ENCODE peak calls at places on chromosomes 5 and 9, in nine cellular contexts. One of them, this sample, is unnamed.

GRCh38 chr5:134794136-134794535 is 35.6 kb downstream of the DDX46 start:
- DNase-seq in SJCRH30: no peak
- DNase-seq in GM12865: no peak
- DNase-seq in IMR-90: peak; percentile 16
- DNase-seq in lower leg skin: no peak
- DNase-seq in foreskin keratinocyte: peak; percentile 67
- DNase-seq in EL: peak; percentile 29
- DNase-seq in stimulated activated CD8-positive, alpha-beta memory T cell treated with anti-CD3 and anti-CD28 coated beads, Interleukin-12 subunit alpha, Interleukin-12 subunit beta, amount 100 ng/mL, for 1 hour: no peak
- DNase-seq in CD4-positive, alpha-beta T cell: no peak
- DNase-seq in this sample: no peak

GRCh38 chr5:116942622-116943021 is 368.0 kb upstream of the SEMA6A start:
- DNase-seq in GM12865: no peak
- DNase-seq in IMR-90: no peak
- DNase-seq in foreskin keratinocyte: peak; percentile 17
- DNase-seq in SJCRH30: peak; percentile 29
- DNase-seq in CD4-positive, alpha-beta T cell: no peak
- DNase-seq in EL: peak; percentile 10
- DNase-seq in stimulated activated CD8-positive, alpha-beta memory T cell treated with anti-CD3 and anti-CD28 coated beads, Interleukin-12 subunit alpha, Interleukin-12 subunit beta, amount 100 ng/mL, for 1 hour: no peak
- DNase-seq in lower leg skin: no peak
- DNase-seq in this sample: no peak

GRCh38 chr5:34412769-34413168 is 243.4 kb upstream of the RAI14 start:
- DNase-seq in CD4-positive, alpha-beta T cell: no peak
- DNase-seq in foreskin keratinocyte: no peak
- DNase-seq in EL: peak; percentile 88
- DNase-seq in GM12865: no peak
- DNase-seq in lower leg skin: no peak
- DNase-seq in stimulated activated CD8-positive, alpha-beta memory T cell treated with anti-CD3 and anti-CD28 coated beads, Interleukin-12 subunit alpha, Interleukin-12 subunit beta, amount 100 ng/mL, for 1 hour: no peak
- DNase-seq in IMR-90: peak; percentile 65
- DNase-seq in SJCRH30: no peak
- DNase-seq in this sample: no peak

GRCh38 chr5:168337361-168337760 is 45.9 kb downstream of the WWC1 start:
- DNase-seq in SJCRH30: no peak
- DNase-seq in foreskin keratinocyte: no peak
- DNase-seq in EL: no peak
- DNase-seq in stimulated activated CD8-positive, alpha-beta memory T cell treated with anti-CD3 and anti-CD28 coated beads, Interleukin-12 subunit alpha, Interleukin-12 subunit beta, amount 100 ng/mL, for 1 hour: no peak
- DNase-seq in CD4-positive, alpha-beta T cell: no peak
- DNase-seq in GM12865: no peak
- DNase-seq in IMR-90: no peak
- DNase-seq in lower leg skin: no peak
- DNase-seq in this sample: no peak

GRCh38 chr5:176611435-176611834 is 1.5 kb upstream of the GPRIN1 start:
- DNase-seq in EL: peak; percentile 78
- DNase-seq in stimulated activated CD8-positive, alpha-beta memory T cell treated with anti-CD3 and anti-CD28 coated beads, Interleukin-12 subunit alpha, Interleukin-12 subunit beta, amount 100 ng/mL, for 1 hour: no peak
- DNase-seq in IMR-90: peak; percentile 91
- DNase-seq in GM12865: peak; percentile 50
- DNase-seq in foreskin keratinocyte: peak; percentile 63
- DNase-seq in SJCRH30: peak; percentile 86
- DNase-seq in CD4-positive, alpha-beta T cell: peak; percentile 36
- DNase-seq in lower leg skin: peak; percentile 90
- DNase-seq in this sample: peak; percentile 30

GRCh38 chr9:110979636-110980035 is 58.6 kb downstream of the LPAR1 start:
- DNase-seq in CD4-positive, alpha-beta T cell: no peak
- DNase-seq in SJCRH30: no peak
- DNase-seq in stimulated activated CD8-positive, alpha-beta memory T cell treated with anti-CD3 and anti-CD28 coated beads, Interleukin-12 subunit alpha, Interleukin-12 subunit beta, amount 100 ng/mL, for 1 hour: no peak
- DNase-seq in IMR-90: no peak
- DNase-seq in GM12865: no peak
- DNase-seq in lower leg skin: no peak
- DNase-seq in foreskin keratinocyte: no peak
- DNase-seq in EL: no peak
- DNase-seq in this sample: no peak

GRCh38 chr9:101445353-101446029 is 9.9 kb upstream of the ALDOB start:
- DNase-seq in EL: peak; percentile 34
- DNase-seq in GM12865: no peak
- DNase-seq in SJCRH30: no peak
- DNase-seq in foreskin keratinocyte: no peak
- DNase-seq in CD4-positive, alpha-beta T cell: no peak
- DNase-seq in lower leg skin: no peak
- DNase-seq in stimulated activated CD8-positive, alpha-beta memory T cell treated with anti-CD3 and anti-CD28 coated beads, Interleukin-12 subunit alpha, Interleukin-12 subunit beta, amount 100 ng/mL, for 1 hour: no peak
- DNase-seq in IMR-90: peak; percentile 25
- DNase-seq in this sample: no peak

GRCh38 chr5:110442856-110443255 is 283.6 kb downstream of the TMEM232 start:
- DNase-seq in SJCRH30: no peak
- DNase-seq in foreskin keratinocyte: no peak
- DNase-seq in lower leg skin: no peak
- DNase-seq in CD4-positive, alpha-beta T cell: no peak
- DNase-seq in EL: no peak
- DNase-seq in GM12865: no peak
- DNase-seq in stimulated activated CD8-positive, alpha-beta memory T cell treated with anti-CD3 and anti-CD28 coated beads, Interleukin-12 subunit alpha, Interleukin-12 subunit beta, amount 100 ng/mL, for 1 hour: no peak
- DNase-seq in IMR-90: no peak
- DNase-seq in this sample: no peak

This sample was measured in T-helper 2 cell.